ENCODE peak calls at places on chromosomes 13 and 19, in ten cellular contexts. J is ovary, E is A549, Y is HepG2, H is H1, B is K562, T is sigmoid colon, R is tibial nerve, F is transverse colon, M is upper lobe of left lung. S is an unnamed sample.
A peak's percentile ranks its signal among the peaks of the same experiment; 100 is the strongest.

GRCh38 chr19:16442386-16443276 is 29.1 kb downstream of the EPS15L1 start:
- DNase-seq in E (no peak), Y (no peak), T (peak; percentile 70), M (no peak), H (no peak), R (no peak), B (peak; percentile 39), J (no peak), F (peak; percentile 81), S (peak; percentile 60)

GRCh38 chr13:111006508-111007031 is 91.7 kb upstream of the ANKRD10 start:
- DNase-seq in T (peak; percentile 94), J (peak; percentile 72), B (peak; percentile 15), Y (no peak), M (no peak), R (peak; percentile 30), E (no peak), F (peak; percentile 55), H (no peak), S (no peak)

GRCh38 chr13:22926176-22927007 is 254.4 kb upstream of the SGCG start:
- DNase-seq in B (peak; percentile 85), Y (no peak), T (peak; percentile 94), M (peak; percentile 92), H (peak; percentile 80), E (no peak), R (peak; percentile 41), F (peak; percentile 67), J (peak; percentile 88), S (no peak)

GRCh38 chr13:112931028-112931934 is 37.7 kb upstream of the MCF2L start:
- DNase-seq in Y (peak; percentile 59), H (no peak), R (no peak), B (peak; percentile 45), F (peak; percentile 57), T (peak; percentile 47), J (no peak), E (peak; percentile 50), M (no peak), S (no peak)

GRCh38 chr19:6772028-6772865 is at the start of gene VAV1:
- DNase-seq in M (peak; percentile 93), J (no peak), E (no peak), F (peak; percentile 84), H (no peak), B (peak; percentile 75), T (no peak), R (no peak), Y (no peak), S (peak; percentile 63)

GRCh38 chr13:28494861-28495585 is at the start of gene FLT1:
- DNase-seq in T (no peak), M (peak; percentile 91), Y (no peak), E (no peak), R (no peak), B (peak; percentile 13), F (no peak), J (peak; percentile 34), H (peak; percentile 87), S (peak; percentile 27)

GRCh38 chr19:43395561-43395960 is 19.1 kb upstream of the TEX101 start:
- DNase-seq in M (no peak), T (no peak), B (no peak), R (no peak), H (no peak), F (peak; percentile 38), E (no peak), Y (no peak), J (no peak), S (no peak)

GRCh38 chr19:8490395-8490760 is 12.1 kb downstream of the PRAM1 start:
- DNase-seq in T (no peak), F (no peak), J (no peak), E (no peak), H (no peak), R (no peak), Y (no peak), B (no peak), M (peak; percentile 77), S (no peak)

GRCh38 chr13:24921881-24922280 is 157.9 kb downstream of the RNF17 start:
- DNase-seq in B (no peak), J (no peak), T (no peak), R (no peak), H (no peak), M (no peak), Y (no peak), E (no peak), F (no peak), S (no peak)

GRCh38 chr13:112172641-112173171 is 105.8 kb downstream of the SOX1 start:
- DNase-seq in M (peak; percentile 60), F (no peak), R (no peak), J (no peak), T (no peak), H (no peak), B (no peak), Y (no peak), E (no peak), S (no peak)

GRCh38 chr13:110227416-110227815 is 79.5 kb downstream of the COL4A1 start:
- DNase-seq in M (no peak), Y (no peak), B (no peak), J (no peak), H (no peak), T (no peak), E (no peak), F (no peak), R (no peak), S (no peak)

GRCh38 chr19:15439078-15439799 is 10.5 kb downstream of the WIZ start:
- DNase-seq in M (no peak), B (no peak), H (no peak), Y (no peak), R (no peak), J (no peak), E (no peak), F (no peak), T (no peak), S (no peak)

GRCh38 chr13:49400755-49401659 is 42.9 kb downstream of the CAB39L start:
- DNase-seq in J (no peak), Y (no peak), H (no peak), F (peak; percentile 22), R (no peak), T (peak; percentile 80), M (no peak), E (no peak), B (no peak), S (peak; percentile 45)

GRCh38 chr19:38228491-38229439 is 4.7 kb upstream of the DPF1 start:
- DNase-seq in T (no peak), B (peak; percentile 74), M (peak; percentile 76), Y (no peak), H (peak; percentile 78), E (no peak), F (no peak), J (no peak), R (no peak), S (no peak)
- TF ChIP-seq EP300 in T (no peak), B (no peak), M (no peak), Y (no peak), H (no peak), E (no peak), F (no peak), J (no peak), R (no peak), S (no peak)

GRCh38 chr19:49889687-49890348 is 6.9 kb downstream of the IL4I1 start:
- DNase-seq in T (no peak), Y (no peak), M (peak; percentile 96), R (peak; percentile 54), J (peak; percentile 82), H (peak; percentile 94), F (peak; percentile 71), B (peak; percentile 67), E (peak; percentile 61), S (peak; percentile 77)
- H3K4me3 ChIP-seq in T (no peak overlapping the region), Y (no peak overlapping the region), M (peak overlapping the region; percentile 33), R (peak overlapping the region; percentile 16), J (peak overlapping the region; percentile 2), H (peak overlapping the region; percentile 42), F (peak overlapping the region; percentile 44), B (peak overlapping the region; percentile 47), E (peak overlapping the region; percentile 44), S (peak overlapping the region; percentile 48)

GRCh38 chr19:3370214-3370720 is 3.9 kb downstream of the NFIC start:
- DNase-seq in B (no peak), F (no peak), Y (no peak), R (no peak), E (no peak), M (no peak), H (no peak), J (peak; percentile 75), T (peak; percentile 83), S (no peak)

GRCh38 chr19:3373971-3374368 is 7.6 kb downstream of the NFIC start:
- DNase-seq in M (no peak), J (peak; percentile 27), H (no peak), Y (no peak), E (no peak), F (no peak), B (no peak), R (no peak), T (no peak), S (no peak)

GRCh38 chr19:3374369-3375112 is 8.2 kb downstream of the NFIC start:
- DNase-seq in E (no peak), R (no peak), J (peak; percentile 71), T (peak; percentile 87), Y (no peak), B (peak; percentile 62), H (no peak), M (peak; percentile 86), F (no peak), S (peak; percentile 84)

GRCh38 chr19:3370728-3371591 is 4.6 kb downstream of the NFIC start:
- DNase-seq in J (peak; percentile 42), F (no peak), E (no peak), B (no peak), M (peak; percentile 70), Y (no peak), H (no peak), T (no peak), R (no peak), S (no peak)

GRCh38 chr19:3372413-3372812 is 6.0 kb downstream of the NFIC start:
- DNase-seq in E (no peak), T (no peak), Y (no peak), R (no peak), B (no peak), H (no peak), M (no peak), F (no peak), J (peak; percentile 38), S (no peak)
- TF ChIP-seq EP300 in E (no peak), T (no peak), Y (no peak), R (no peak), B (no peak), H (no peak), M (no peak), F (no peak), J (no peak), S (no peak)

GRCh38 chr13:95357875-95358274 is 56.6 kb upstream of the ABCC4 start:
- DNase-seq in R (no peak), E (no peak), J (no peak), Y (no peak), F (no peak), M (no peak), T (no peak), H (no peak), B (no peak), S (no peak)

GRCh38 chr13:95362666-95363065 is 61.4 kb upstream of the ABCC4 start:
- DNase-seq in M (no peak), Y (no peak), F (no peak), E (no peak), R (no peak), J (no peak), H (no peak), T (peak; percentile 33), B (no peak), S (no peak)

GRCh38 chr13:95360464-95361097 is 59.3 kb upstream of the ABCC4 start:
- DNase-seq in B (no peak), F (no peak), R (no peak), Y (no peak), H (no peak), E (no peak), M (no peak), J (no peak), T (peak; percentile 0), S (no peak)

GRCh38 chr13:95356916-95357315 is 55.7 kb upstream of the ABCC4 start:
- DNase-seq in R (no peak), T (peak; percentile 24), M (no peak), H (no peak), J (no peak), Y (no peak), B (no peak), F (no peak), E (no peak), S (no peak)

GRCh38 chr13:95360052-95360451 is 58.8 kb upstream of the ABCC4 start:
- DNase-seq in R (no peak), J (no peak), F (no peak), M (no peak), T (peak; percentile 9), B (no peak), Y (no peak), H (no peak), E (no peak), S (no peak)
- H3K4me3 ChIP-seq in R (no peak overlapping the region), J (no peak overlapping the region), F (no peak overlapping the region), M (no peak overlapping the region), T (no peak overlapping the region), B (no peak overlapping the region), Y (no peak overlapping the region), H (no peak overlapping the region), E (no peak overlapping the region), S (no peak overlapping the region)